ENCODE peak calls at places on chromosomes 11 and 22, in six cellular contexts. One of them, this sample, is unnamed.

GRCh38 chr11:128503231-128503991 is 83.9 kb downstream of the ETS1 start:
- DNase-seq in pancreas: no peak
- DNase-seq in left ventricle myocardium inferior: no peak
- DNase-seq in fibroblast of pulmonary artery: peak
- DNase-seq in suprapubic skin: no peak
- DNase-seq in IMR-90: peak
- DNase-seq in this sample: peak

GRCh38 chr11:2512431-2513407 is 67.9 kb downstream of the KCNQ1 start:
- DNase-seq in fibroblast of pulmonary artery: no peak
- DNase-seq in pancreas: peak
- DNase-seq in IMR-90: no peak
- DNase-seq in left ventricle myocardium inferior: peak
- DNase-seq in suprapubic skin: no peak
- DNase-seq in this sample: no peak

GRCh38 chr22:46031066-46031465 is 54.1 kb upstream of the WNT7B start:
- DNase-seq in IMR-90: no peak
- DNase-seq in fibroblast of pulmonary artery: no peak
- DNase-seq in left ventricle myocardium inferior: peak
- DNase-seq in suprapubic skin: peak
- DNase-seq in pancreas: no peak
- DNase-seq in this sample: no peak

GRCh38 chr11:64796047-64796756 is 6.8 kb downstream of the MAP4K2 start:
- DNase-seq in left ventricle myocardium inferior: no peak
- DNase-seq in fibroblast of pulmonary artery: no peak
- DNase-seq in pancreas: no peak
- DNase-seq in suprapubic skin: no peak
- DNase-seq in IMR-90: no peak
- DNase-seq in this sample: no peak

GRCh38 chr22:46536559-46537220 is 730 bp downstream of the CELSR1 start:
- DNase-seq in pancreas: no peak
- DNase-seq in left ventricle myocardium inferior: peak
- DNase-seq in IMR-90: no peak
- DNase-seq in suprapubic skin: no peak
- DNase-seq in fibroblast of pulmonary artery: no peak
- DNase-seq in this sample: no peak

GRCh38 chr11:8080069-8080670 is 841 bp upstream of the TUB start:
- DNase-seq in suprapubic skin: no peak
- DNase-seq in fibroblast of pulmonary artery: no peak
- DNase-seq in pancreas: no peak
- DNase-seq in IMR-90: no peak
- DNase-seq in left ventricle myocardium inferior: no peak
- DNase-seq in this sample: no peak

GRCh38 chr11:61919113-61919840 is 1.9 kb upstream of the RAB3IL1 start:
- DNase-seq in pancreas: no peak
- DNase-seq in IMR-90: no peak
- DNase-seq in left ventricle myocardium inferior: no peak
- DNase-seq in suprapubic skin: peak
- DNase-seq in fibroblast of pulmonary artery: no peak
- DNase-seq in this sample: no peak

GRCh38 chr11:13260963-13261599 is 16.5 kb upstream of the BMAL1 start:
- DNase-seq in suprapubic skin: no peak
- DNase-seq in pancreas: no peak
- DNase-seq in fibroblast of pulmonary artery: peak
- DNase-seq in left ventricle myocardium inferior: peak
- DNase-seq in IMR-90: peak
- DNase-seq in this sample: peak

GRCh38 chr11:60831143-60831500 is 10.8 kb upstream of the CCDC86 start:
- DNase-seq in left ventricle myocardium inferior: peak
- DNase-seq in fibroblast of pulmonary artery: peak
- DNase-seq in pancreas: peak
- DNase-seq in suprapubic skin: peak
- DNase-seq in IMR-90: peak
- DNase-seq in this sample: peak

GRCh38 chr11:105553015-105553414 is 56.9 kb upstream of the GRIA4 start:
- DNase-seq in left ventricle myocardium inferior: no peak
- DNase-seq in IMR-90: peak
- DNase-seq in suprapubic skin: no peak
- DNase-seq in fibroblast of pulmonary artery: peak
- DNase-seq in pancreas: no peak
- DNase-seq in this sample: no peak

GRCh38 chr11:33598426-33599069 is 102.1 kb downstream of the C11orf91 start:
- DNase-seq in suprapubic skin: no peak
- DNase-seq in pancreas: no peak
- DNase-seq in fibroblast of pulmonary artery: no peak
- DNase-seq in left ventricle myocardium inferior: no peak
- DNase-seq in IMR-90: no peak
- DNase-seq in this sample: peak

GRCh38 chr22:23226497-23226850 is 46.2 kb downstream of the BCR start:
- DNase-seq in left ventricle myocardium inferior: no peak
- DNase-seq in pancreas: no peak
- DNase-seq in fibroblast of pulmonary artery: peak
- DNase-seq in suprapubic skin: no peak
- DNase-seq in IMR-90: no peak
- DNase-seq in this sample: peak

GRCh38 chr22:33874206-33874605 is 46.1 kb downstream of the LARGE1 start:
- DNase-seq in left ventricle myocardium inferior: no peak
- DNase-seq in suprapubic skin: no peak
- DNase-seq in fibroblast of pulmonary artery: no peak
- DNase-seq in pancreas: no peak
- DNase-seq in IMR-90: no peak
- DNase-seq in this sample: no peak

GRCh38 chr11:106468091-106468490 is 390.6 kb downstream of the AASDHPPT start:
- DNase-seq in IMR-90: peak
- DNase-seq in pancreas: no peak
- DNase-seq in fibroblast of pulmonary artery: peak
- DNase-seq in suprapubic skin: no peak
- DNase-seq in left ventricle myocardium inferior: no peak
- DNase-seq in this sample: peak

DNA sequence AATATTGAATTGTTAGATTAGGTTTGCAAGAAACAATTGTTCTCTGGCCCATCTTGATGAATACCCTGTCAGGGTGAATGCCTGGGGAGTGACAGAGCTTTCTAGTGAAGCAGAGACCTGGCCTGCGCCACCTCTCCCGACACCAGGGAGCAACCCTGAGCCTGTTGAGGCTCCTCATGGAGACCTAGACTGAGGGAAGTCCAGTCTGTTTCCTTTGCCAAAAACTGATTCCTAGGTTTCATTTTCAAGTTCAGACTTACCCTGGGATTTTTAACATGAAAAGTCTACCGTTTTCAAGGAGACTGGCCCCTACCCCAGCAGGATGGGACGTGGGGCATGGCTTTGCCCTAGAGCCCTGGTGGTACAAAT is 173.7 kb upstream of the SORL1-AS1 start:
- DNase-seq in fibroblast of pulmonary artery: no peak
- DNase-seq in pancreas: no peak
- DNase-seq in left ventricle myocardium inferior: no peak
- DNase-seq in suprapubic skin: no peak
- DNase-seq in IMR-90: no peak
- DNase-seq in this sample: no peak
- TF ChIP-seq CTCF in fibroblast of pulmonary artery: no peak
- TF ChIP-seq CTCF in pancreas: no peak
- TF ChIP-seq CTCF in left ventricle myocardium inferior: no peak
- TF ChIP-seq CTCF in suprapubic skin: no peak
- TF ChIP-seq CTCF in IMR-90: no peak
- TF ChIP-seq CTCF in this sample: no peak

GRCh38 chr11:114075891-114076441 is 16.5 kb downstream of the ZBTB16 start:
- DNase-seq in suprapubic skin: no peak
- DNase-seq in left ventricle myocardium inferior: no peak
- DNase-seq in fibroblast of pulmonary artery: peak
- DNase-seq in IMR-90: peak
- DNase-seq in pancreas: no peak
- DNase-seq in this sample: peak
- H3K4me3 ChIP-seq in suprapubic skin: peak
- H3K4me3 ChIP-seq in left ventricle myocardium inferior: peak
- H3K4me3 ChIP-seq in fibroblast of pulmonary artery: no peak
- H3K4me3 ChIP-seq in IMR-90: no peak
- H3K4me3 ChIP-seq in pancreas: no peak
- H3K4me3 ChIP-seq in this sample: peak

GRCh38 chr22:20132686-20133246 is 1.2 kb downstream of the ZDHHC8 start:
- DNase-seq in suprapubic skin: no peak
- DNase-seq in fibroblast of pulmonary artery: no peak
- DNase-seq in IMR-90: no peak
- DNase-seq in left ventricle myocardium inferior: no peak
- DNase-seq in pancreas: no peak
- DNase-seq in this sample: no peak

GRCh38 chr22:20135846-20136602 is 4.4 kb downstream of the ZDHHC8 start:
- DNase-seq in fibroblast of pulmonary artery: no peak
- DNase-seq in IMR-90: no peak
- DNase-seq in left ventricle myocardium inferior: no peak
- DNase-seq in suprapubic skin: no peak
- DNase-seq in pancreas: no peak
- DNase-seq in this sample: no peak

GRCh38 chr22:20135265-20135664 is 3.7 kb downstream of the ZDHHC8 start:
- DNase-seq in IMR-90: no peak
- DNase-seq in fibroblast of pulmonary artery: no peak
- DNase-seq in left ventricle myocardium inferior: no peak
- DNase-seq in pancreas: no peak
- DNase-seq in suprapubic skin: no peak
- DNase-seq in this sample: no peak

GRCh38 chr22:20131856-20132685 is 467 bp downstream of the ZDHHC8 start:
- DNase-seq in IMR-90: no peak
- DNase-seq in suprapubic skin: no peak
- DNase-seq in fibroblast of pulmonary artery: no peak
- DNase-seq in pancreas: peak
- DNase-seq in left ventricle myocardium inferior: peak
- DNase-seq in this sample: peak

GRCh38 chr22:20133930-20134549 is 2.4 kb downstream of the ZDHHC8 start:
- DNase-seq in IMR-90: no peak
- DNase-seq in left ventricle myocardium inferior: no peak
- DNase-seq in pancreas: no peak
- DNase-seq in suprapubic skin: no peak
- DNase-seq in fibroblast of pulmonary artery: no peak
- DNase-seq in this sample: no peak
- TF ChIP-seq CTCF in IMR-90: no peak
- TF ChIP-seq CTCF in left ventricle myocardium inferior: no peak
- TF ChIP-seq CTCF in pancreas: no peak
- TF ChIP-seq CTCF in suprapubic skin: no peak
- TF ChIP-seq CTCF in fibroblast of pulmonary artery: no peak
- TF ChIP-seq CTCF in this sample: no peak

GRCh38 chr22:37910863-37911262 is 4.8 kb downstream of the MICALL1 start:
- DNase-seq in left ventricle myocardium inferior: no peak
- DNase-seq in IMR-90: no peak
- DNase-seq in suprapubic skin: no peak
- DNase-seq in fibroblast of pulmonary artery: no peak
- DNase-seq in pancreas: no peak
- DNase-seq in this sample: no peak
- H3K4me3 ChIP-seq in left ventricle myocardium inferior: no peak
- H3K4me3 ChIP-seq in IMR-90: no peak
- H3K4me3 ChIP-seq in suprapubic skin: peak
- H3K4me3 ChIP-seq in fibroblast of pulmonary artery: no peak
- H3K4me3 ChIP-seq in pancreas: no peak
- H3K4me3 ChIP-seq in this sample: no peak

GRCh38 chr11:126164781-126165180 is 46.7 kb downstream of the RPUSD4 start:
- DNase-seq in fibroblast of pulmonary artery: no peak
- DNase-seq in left ventricle myocardium inferior: peak
- DNase-seq in IMR-90: no peak
- DNase-seq in suprapubic skin: no peak
- DNase-seq in pancreas: no peak
- DNase-seq in this sample: no peak
- TF ChIP-seq CTCF in fibroblast of pulmonary artery: no peak
- TF ChIP-seq CTCF in left ventricle myocardium inferior: no peak
- TF ChIP-seq CTCF in IMR-90: no peak
- TF ChIP-seq CTCF in suprapubic skin: no peak
- TF ChIP-seq CTCF in pancreas: no peak
- TF ChIP-seq CTCF in this sample: no peak